ENCODE peak calls at places on chromosomes 16 and 17, in eight cellular contexts. T is heart right ventricle, H is psoas muscle, U is uterus, F is endodermal cell, D is ascending aorta, O is left ventricle myocardium inferior, N is neural progenitor cell. S is an unnamed sample. For H3K27me3, the result is how much of the 10 kb centered on the place peaks cover.

GRCh38 chr17:78325076-78325712 is 34.7 kb downstream of the SOCS3 start:
- DNase-seq in T (peak), H (peak), U (no peak), F (peak), D (no peak), O (peak), N (peak), S (no peak)

GRCh38 chr16:25270577-25270976 is 12.9 kb upstream of the ZKSCAN2 start:
- DNase-seq in T (no peak), H (no peak), U (no peak), F (no peak), D (no peak), O (no peak), N (no peak), S (no peak)

GRCh38 chr16:50160495-50161164 is 7.5 kb downstream of the TENT4B start:
- DNase-seq in T (no peak), H (no peak), U (no peak), F (no peak), D (no peak), O (no peak), N (no peak), S (no peak)

GRCh38 chr17:72219824-72220473 is 99.1 kb downstream of the SOX9 start:
- DNase-seq in T (no peak), H (no peak), U (no peak), F (peak), D (no peak), O (no peak), N (no peak), S (no peak)

GRCh38 chr17:38958756-38959155 is 8.4 kb downstream of the FBXO47 start:
- DNase-seq in T (no peak), H (no peak), U (no peak), F (no peak), D (no peak), O (no peak), N (no peak), S (no peak)

GRCh38 chr17:75081611-75082540 is 5.9 kb upstream of the SLC16A5 start:
- DNase-seq in T (no peak), H (no peak), U (no peak), F (peak), D (no peak), O (no peak), N (no peak), S (no peak)

GRCh38 chr16:51420247-51420646 is 269.2 kb upstream of the SALL1 start:
- DNase-seq in T (no peak), H (no peak), U (no peak), F (no peak), D (no peak), O (no peak), N (no peak), S (no peak)

GRCh38 chr16:49951568-49952195 is 73.3 kb upstream of the CNEP1R1 start:
- DNase-seq in T (no peak), H (no peak), U (no peak), F (peak), D (no peak), O (no peak), N (no peak), S (no peak)

GRCh38 chr17:12089809-12090384 is 69.2 kb downstream of the MAP2K4 start:
- DNase-seq in T (no peak), H (no peak), U (no peak), F (no peak), D (no peak), O (no peak), N (no peak), S (no peak)

GRCh38 chr16:68275611-68276191 is 11.4 kb downstream of the SLC7A6 start:
- DNase-seq in T (no peak), H (no peak), U (no peak), F (no peak), D (no peak), O (no peak), N (no peak), S (no peak)

GRCh38 chr17:42775534-42776098 is 2.4 kb downstream of the VPS25 start:
- DNase-seq in T (no peak), H (no peak), U (no peak), F (no peak), D (no peak), O (no peak), N (no peak), S (no peak)

GRCh38 chr17:65750678-65751077 is 189.2 kb upstream of the AXIN2 start:
- DNase-seq in T (peak), H (peak), U (peak), F (no peak), D (no peak), O (peak), N (no peak), S (no peak)

GRCh38 chr16:89442990-89443726 is 47.2 kb downstream of the ANKRD11 start:
- DNase-seq in T (peak), H (peak), U (peak), F (no peak), D (no peak), O (no peak), N (no peak), S (no peak)

GRCh38 chr16:49216593-49216992 is 65.0 kb downstream of the CBLN1 start:
- DNase-seq in T (no peak), H (no peak), U (no peak), F (peak), D (no peak), O (no peak), N (no peak), S (no peak)

GRCh38 chr16:89253548-89254287 is 36.2 kb downstream of the ZNF778 start:
- DNase-seq in T (no peak), H (no peak), U (no peak), F (no peak), D (no peak), O (no peak), N (no peak), S (no peak)

GRCh38 chr17:21209511-21210175 is 4.3 kb downstream of the TMEM11 start:
- DNase-seq in T (peak), H (peak), U (no peak), F (no peak), D (no peak), O (peak), N (no peak), S (no peak)

GRCh38 chr17:44645341-44645740 is 10.9 kb upstream of the MEIOC start:
- DNase-seq in T (no peak), H (no peak), U (no peak), F (no peak), D (no peak), O (no peak), N (no peak), S (no peak)

GRCh38 chr16:10228779-10229178 is 46.6 kb upstream of the GRIN2A start:
- DNase-seq in T (no peak), H (no peak), U (no peak), F (no peak), D (no peak), O (no peak), N (no peak), S (no peak)

GRCh38 chr17:7839890-7840260 is 5.9 kb downstream of the KDM6B start:
- DNase-seq in T (no peak), H (no peak), U (no peak), F (peak), D (no peak), O (no peak), N (peak), S (no peak)

DNA sequence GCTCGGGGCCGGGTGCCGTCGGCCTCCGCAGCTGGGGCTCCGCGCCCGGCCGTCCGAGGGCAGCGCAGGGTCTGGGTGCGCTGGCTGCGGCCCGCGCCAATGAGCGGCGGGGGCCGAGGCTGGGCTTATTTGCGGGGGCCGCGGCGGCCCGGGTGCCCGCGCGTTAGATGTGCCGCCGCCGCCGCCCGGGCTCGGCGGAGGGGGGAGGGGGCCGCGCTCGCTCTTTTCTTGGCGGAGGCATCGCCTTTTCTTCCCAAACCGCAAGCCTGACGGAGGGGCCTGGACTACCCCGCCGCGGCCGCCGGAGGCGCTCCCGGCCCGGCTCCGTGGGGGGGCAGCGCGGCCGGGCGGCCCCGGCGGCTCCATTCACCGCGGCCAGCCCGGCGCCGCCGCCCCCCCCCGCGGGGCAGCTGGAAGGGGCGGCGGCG is at the start of gene NOTUM:
- DNase-seq in T (no peak), H (peak), U (no peak), F (peak), D (no peak), O (no peak), N (peak), S (no peak)
- TF ChIP-seq CTCF in T (peak), H (peak), U (no peak), F (peak), D (no peak), O (peak), N (peak), S (no peak)

GRCh38 chr16:3190949-3191353 is 2.9 kb downstream of the OR1F1 start:
- DNase-seq in T (no peak), H (no peak), U (no peak), F (no peak), D (no peak), O (no peak), N (peak), S (no peak)

GRCh38 chr16:3195975-3196374 is 8.0 kb downstream of the OR1F1 start:
- DNase-seq in T (no peak), H (no peak), U (no peak), F (peak), D (no peak), O (no peak), N (no peak), S (no peak)

GRCh38 chr16:3194792-3195191 is 6.8 kb downstream of the OR1F1 start:
- DNase-seq in T (no peak), H (no peak), U (no peak), F (no peak), D (no peak), O (no peak), N (no peak), S (no peak)

GRCh38 chr16:3192476-3193019 is 4.5 kb downstream of the OR1F1 start:
- DNase-seq in T (no peak), H (no peak), U (no peak), F (peak), D (no peak), O (no peak), N (no peak), S (no peak)

DNA sequence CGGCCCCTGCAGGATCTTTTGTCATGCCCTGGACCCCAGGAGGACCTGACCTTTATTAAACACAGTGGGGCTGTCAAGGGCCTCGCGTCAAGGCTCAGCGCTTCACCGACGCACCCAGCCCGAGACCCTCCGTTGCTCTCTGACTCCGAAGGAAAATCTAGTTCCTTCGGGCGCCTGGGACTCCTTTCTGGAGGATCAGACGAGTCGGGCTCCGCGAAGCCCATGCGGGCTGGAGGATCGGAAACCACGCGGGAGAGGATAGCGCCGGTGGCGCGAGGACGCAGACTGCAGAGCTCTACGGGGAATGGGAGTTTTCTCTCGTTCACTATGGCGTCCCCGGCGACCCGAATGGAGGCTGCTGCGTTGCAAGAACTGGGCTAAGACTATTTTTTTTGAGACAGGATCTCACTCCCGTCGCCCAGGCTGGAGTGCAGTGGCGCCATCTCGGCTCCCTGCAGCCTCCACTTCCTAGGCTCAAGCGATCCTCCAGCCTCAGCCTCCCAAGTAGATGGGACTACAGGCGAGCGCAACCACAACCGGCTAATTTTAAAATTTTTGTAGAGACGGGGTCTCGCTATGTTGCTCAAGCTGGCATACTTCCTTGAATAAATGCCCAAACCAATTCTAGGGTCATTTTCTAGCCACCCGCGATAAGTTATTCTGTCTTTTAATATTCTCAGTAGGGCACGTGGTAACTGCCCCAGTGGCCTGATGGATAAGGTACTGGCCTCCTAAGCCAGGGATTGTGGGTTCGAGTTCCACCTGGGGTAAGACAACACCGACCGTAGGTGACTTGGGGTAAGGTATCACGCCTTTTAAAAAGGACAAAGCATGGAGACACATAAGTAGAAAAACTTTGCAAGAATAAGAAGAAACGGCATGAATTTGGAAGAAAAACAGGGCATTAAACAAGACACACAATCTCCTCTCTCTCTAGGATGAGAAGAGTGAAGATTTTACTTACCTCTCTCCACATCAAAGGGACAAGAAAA is 5.5 kb downstream of the OR1F1 start:
- DNase-seq in T (no peak), H (no peak), U (no peak), F (no peak), D (no peak), O (no peak), N (no peak), S (no peak)
- H3K27me3 ChIP-seq in T (half or more), H (under half), U (half or more), F (half or more), D (under half), O (half or more), N (half or more), S (under half)

GRCh38 chr17:34306466-34306865 is 12.8 kb upstream of the CCL8 start:
- DNase-seq in T (peak), H (no peak), U (no peak), F (peak), D (no peak), O (no peak), N (peak), S (peak)
- TF ChIP-seq CTCF in T (peak), H (peak), U (peak), F (peak), D (peak), O (peak), N (peak), S (no peak)

DNA sequence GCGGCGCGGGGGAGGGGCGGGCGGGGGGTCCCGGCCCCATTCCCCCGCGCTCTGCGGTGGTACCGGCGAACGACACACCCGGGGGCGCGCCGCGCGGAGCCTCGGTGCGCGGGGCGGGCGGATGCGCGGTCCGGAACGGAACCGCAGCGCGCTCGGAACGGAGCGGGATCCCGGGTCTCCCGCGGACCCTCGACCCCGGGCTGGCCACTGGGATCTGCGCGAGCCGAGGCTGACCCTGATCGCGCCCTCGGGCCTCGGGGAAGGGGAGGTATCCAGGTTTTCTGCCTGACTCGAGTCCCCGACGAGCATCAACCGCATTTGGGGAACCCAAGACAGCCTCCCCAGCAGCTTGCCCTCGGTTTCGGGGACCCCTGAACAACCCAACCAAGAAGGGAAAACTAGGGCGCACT is 361 bp downstream of the BEAN1 start:
- DNase-seq in T (no peak), H (no peak), U (no peak), F (peak), D (no peak), O (no peak), N (no peak), S (no peak)
- H3K27me3 ChIP-seq in T (half or more), H (under half), U (under half), F (half or more), D (under half), O (under half), N (half or more), S (under half)

GRCh38 chr17:50863221-50863843 is 2.8 kb downstream of the TOB1 start:
- DNase-seq in T (no peak), H (no peak), U (no peak), F (peak), D (no peak), O (no peak), N (peak), S (no peak)
- TF ChIP-seq CTCF in T (peak), H (peak), U (peak), F (peak), D (peak), O (peak), N (peak), S (no peak)

S was measured in vagina.